ENCODE peak calls at places on chromosome 9, in five cellular contexts. One of them, this sample, is unnamed.

GRCh38 chr9:2872941-2873323 is 29.0 kb upstream of the PUM3 start:
- DNase-seq in cardiac muscle cell: no peak
- DNase-seq in tibial artery: no peak
- DNase-seq in transverse colon: no peak
- DNase-seq in GM18507: no peak
- DNase-seq in this sample: no peak

GRCh38 chr9:28779240-28779639 is 1206.0 kb upstream of the C9orf72 start:
- DNase-seq in cardiac muscle cell: no peak
- DNase-seq in tibial artery: no peak
- DNase-seq in transverse colon: no peak
- DNase-seq in GM18507: no peak
- DNase-seq in this sample: no peak

GRCh38 chr9:133489253-133490190 is 10.6 kb upstream of the SLC2A6 start:
- DNase-seq in cardiac muscle cell: no peak
- DNase-seq in tibial artery: no peak
- DNase-seq in transverse colon: no peak
- DNase-seq in GM18507: no peak
- DNase-seq in this sample: no peak

GRCh38 chr9:133739408-133740280 is 1.5 kb upstream of the SARDH start:
- DNase-seq in cardiac muscle cell: no peak
- DNase-seq in tibial artery: no peak
- DNase-seq in transverse colon: no peak
- DNase-seq in GM18507: no peak
- DNase-seq in this sample: no peak

GRCh38 chr9:15205632-15206243 is 101.3 kb downstream of the TTC39B start:
- DNase-seq in cardiac muscle cell: no peak
- DNase-seq in tibial artery: no peak
- DNase-seq in transverse colon: no peak
- DNase-seq in GM18507: no peak
- DNase-seq in this sample: no peak

GRCh38 chr9:29129763-29130162 is 1556.5 kb upstream of the C9orf72 start:
- DNase-seq in cardiac muscle cell: no peak
- DNase-seq in tibial artery: no peak
- DNase-seq in transverse colon: no peak
- DNase-seq in GM18507: no peak
- DNase-seq in this sample: no peak

GRCh38 chr9:11933926-11934325 is 759.3 kb upstream of the TYRP1 start:
- DNase-seq in cardiac muscle cell: no peak
- DNase-seq in tibial artery: no peak
- DNase-seq in transverse colon: no peak
- DNase-seq in GM18507: no peak
- DNase-seq in this sample: no peak

GRCh38 chr9:7259544-7260241 is 501.9 kb downstream of the KDM4C start:
- DNase-seq in cardiac muscle cell: no peak
- DNase-seq in tibial artery: no peak
- DNase-seq in transverse colon: no peak
- DNase-seq in GM18507: no peak
- DNase-seq in this sample: no peak

GRCh38 chr9:12403721-12404120 is 289.5 kb upstream of the TYRP1 start:
- DNase-seq in cardiac muscle cell: no peak
- DNase-seq in tibial artery: no peak
- DNase-seq in transverse colon: no peak
- DNase-seq in GM18507: no peak
- DNase-seq in this sample: no peak

GRCh38 chr9:21570643-21571275 is 88.6 kb upstream of the IFNE start:
- DNase-seq in cardiac muscle cell: no peak
- DNase-seq in tibial artery: no peak
- DNase-seq in transverse colon: no peak
- DNase-seq in GM18507: no peak
- DNase-seq in this sample: no peak

GRCh38 chr9:133335924-133336811 is at the start of gene SURF6:
- DNase-seq in cardiac muscle cell: peak
- DNase-seq in tibial artery: peak
- DNase-seq in transverse colon: peak
- DNase-seq in GM18507: peak
- DNase-seq in this sample: peak

GRCh38 chr9:107637421-107638420 is 148.2 kb upstream of the KLF4 start:
- DNase-seq in cardiac muscle cell: peak
- DNase-seq in tibial artery: peak
- DNase-seq in transverse colon: peak
- DNase-seq in GM18507: no peak
- DNase-seq in this sample: peak

GRCh38 chr9:112618385-112619001 is 99.4 kb downstream of the INIP start:
- DNase-seq in cardiac muscle cell: no peak
- DNase-seq in tibial artery: no peak
- DNase-seq in transverse colon: no peak
- DNase-seq in GM18507: no peak
- DNase-seq in this sample: no peak

GRCh38 chr9:107504585-107505455 is 15.3 kb upstream of the KLF4 start:
- DNase-seq in cardiac muscle cell: no peak
- DNase-seq in tibial artery: peak
- DNase-seq in transverse colon: peak
- DNase-seq in GM18507: no peak
- DNase-seq in this sample: no peak

GRCh38 chr9:136614372-136614922 is 48.3 kb upstream of the EGFL7 start:
- DNase-seq in cardiac muscle cell: no peak
- DNase-seq in tibial artery: no peak
- DNase-seq in transverse colon: peak
- DNase-seq in GM18507: no peak
- DNase-seq in this sample: no peak

GRCh38 chr9:38662763-38663593 is 42.6 kb upstream of the ANKRD18A start:
- DNase-seq in cardiac muscle cell: no peak
- DNase-seq in tibial artery: no peak
- DNase-seq in transverse colon: no peak
- DNase-seq in GM18507: no peak
- DNase-seq in this sample: no peak

GRCh38 chr9:121277518-121278275 is 9.7 kb downstream of the GSN start:
- DNase-seq in cardiac muscle cell: no peak
- DNase-seq in tibial artery: no peak
- DNase-seq in transverse colon: no peak
- DNase-seq in GM18507: no peak
- DNase-seq in this sample: no peak

GRCh38 chr9:107635803-107636174 is 146.2 kb upstream of the KLF4 start:
- DNase-seq in cardiac muscle cell: no peak
- DNase-seq in tibial artery: no peak
- DNase-seq in transverse colon: no peak
- DNase-seq in GM18507: no peak
- DNase-seq in this sample: no peak

GRCh38 chr9:89593776-89594427 is 10.9 kb upstream of the GADD45G start:
- DNase-seq in cardiac muscle cell: peak
- DNase-seq in tibial artery: no peak
- DNase-seq in transverse colon: peak
- DNase-seq in GM18507: peak
- DNase-seq in this sample: peak

GRCh38 chr9:70933318-70933717 is 188.1 kb downstream of the TRPM3 start:
- DNase-seq in cardiac muscle cell: no peak
- DNase-seq in tibial artery: no peak
- DNase-seq in transverse colon: no peak
- DNase-seq in GM18507: no peak
- DNase-seq in this sample: no peak

GRCh38 chr9:91900057-91900816 is 49.8 kb downstream of the ROR2 start:
- DNase-seq in cardiac muscle cell: peak
- DNase-seq in tibial artery: no peak
- DNase-seq in transverse colon: no peak
- DNase-seq in GM18507: no peak
- DNase-seq in this sample: no peak

GRCh38 chr9:69036319-69036718 is 767 bp downstream of the FXN start:
- DNase-seq in cardiac muscle cell: no peak
- DNase-seq in tibial artery: no peak
- DNase-seq in transverse colon: peak
- DNase-seq in GM18507: no peak
- DNase-seq in this sample: no peak

GRCh38 chr9:98995059-98995665 is 51.5 kb downstream of the COL15A1 start:
- DNase-seq in cardiac muscle cell: no peak
- DNase-seq in tibial artery: peak
- DNase-seq in transverse colon: peak
- DNase-seq in GM18507: no peak
- DNase-seq in this sample: no peak

GRCh38 chr9:125706661-125707539 is at the start of gene MAPKAP1:
- DNase-seq in cardiac muscle cell: peak
- DNase-seq in tibial artery: peak
- DNase-seq in transverse colon: peak
- DNase-seq in GM18507: peak
- DNase-seq in this sample: peak

GRCh38 chr9:85600675-85601263 is 141.0 kb downstream of the AGTPBP1 start:
- DNase-seq in cardiac muscle cell: no peak
- DNase-seq in tibial artery: no peak
- DNase-seq in transverse colon: no peak
- DNase-seq in GM18507: no peak
- DNase-seq in this sample: no peak

This sample was measured in nephron progenitor cell.